ENCODE peak calls at places on chromosomes 16 and 17, in four cellular contexts. One of them, this sample, is unnamed.

GRCh38 chr16:23206986-23207385 is 24.4 kb downstream of the SCNN1G start:
- DNase-seq in astrocyte of the spinal cord: no peak
- DNase-seq in dermis blood vessel endothelial cell: no peak
- DNase-seq in RCC 7860: no peak
- DNase-seq in this sample: no peak

GRCh38 chr16:82783933-82784566 is 157.3 kb downstream of the CDH13 start:
- DNase-seq in astrocyte of the spinal cord: no peak
- DNase-seq in dermis blood vessel endothelial cell: no peak
- DNase-seq in RCC 7860: no peak
- DNase-seq in this sample: no peak

GRCh38 chr16:81224836-81225235 is 13.7 kb upstream of the BCO1 start:
- DNase-seq in astrocyte of the spinal cord: no peak
- DNase-seq in dermis blood vessel endothelial cell: no peak
- DNase-seq in RCC 7860: no peak
- DNase-seq in this sample: no peak

GRCh38 chr16:603221-603620 is 13.4 kb downstream of the RAB40C start:
- DNase-seq in astrocyte of the spinal cord: no peak
- DNase-seq in dermis blood vessel endothelial cell: no peak
- DNase-seq in RCC 7860: no peak
- DNase-seq in this sample: no peak

GRCh38 chr17:16953841-16954240 is 18.1 kb downstream of the TNFRSF13B start:
- DNase-seq in astrocyte of the spinal cord: no peak
- DNase-seq in dermis blood vessel endothelial cell: no peak
- DNase-seq in RCC 7860: no peak
- DNase-seq in this sample: no peak

GRCh38 chr16:48291303-48291702 is 44.0 kb upstream of the ABCC11 start:
- DNase-seq in astrocyte of the spinal cord: no peak
- DNase-seq in dermis blood vessel endothelial cell: peak; percentile 13
- DNase-seq in RCC 7860: no peak
- DNase-seq in this sample: no peak

GRCh38 chr17:79064026-79064425 is 10.6 kb upstream of the ENGASE start:
- DNase-seq in astrocyte of the spinal cord: no peak
- DNase-seq in dermis blood vessel endothelial cell: no peak
- DNase-seq in RCC 7860: no peak
- DNase-seq in this sample: no peak

GRCh38 chr17:17808706-17809432 is 27.9 kb downstream of the SREBF1 start:
- DNase-seq in astrocyte of the spinal cord: peak; percentile 36
- DNase-seq in dermis blood vessel endothelial cell: no peak
- DNase-seq in RCC 7860: no peak
- DNase-seq in this sample: no peak

GRCh38 chr16:59236804-59237463 is 502.8 kb upstream of the GOT2 start:
- DNase-seq in astrocyte of the spinal cord: no peak
- DNase-seq in dermis blood vessel endothelial cell: no peak
- DNase-seq in RCC 7860: no peak
- DNase-seq in this sample: no peak

This sample was measured in left ventricle myocardium inferior.